ENCODE peak calls at places on chromosome 20, in nine cellular contexts. P is tibial nerve; F is ELR; H is memory B cell; N is HTR-8/SVneo; W is NCI-H1092; E is iris pigment epithelial cell; X is effector memory CD8-positive, alpha-beta T cell; S is pancreas. U is an unnamed sample.

GRCh38 chr20:62694106-62694505 is 14.5 kb upstream of the NTSR1 start:
- DNase-seq in P (no peak), F (no peak), H (no peak), N (no peak), W (no peak), E (no peak), X (no peak), S (no peak), U (no peak)

GRCh38 chr20:56003966-56004365 is 1.4 kb downstream of the CBLN4 start:
- DNase-seq in P (no peak), F (no peak), H (no peak), N (no peak), W (no peak), E (no peak), X (no peak), S (no peak), U (no peak)

GRCh38 chr20:44448753-44449546 is 26.7 kb upstream of the TTPAL start:
- DNase-seq in P (no peak), F (peak), H (no peak), N (no peak), W (no peak), E (peak), X (peak), S (no peak), U (no peak)

GRCh38 chr20:59472059-59472458 is 132.3 kb upstream of the PHACTR3 start:
- DNase-seq in P (no peak), F (no peak), H (no peak), N (no peak), W (no peak), E (no peak), X (no peak), S (no peak), U (no peak)

GRCh38 chr20:47309806-47310426 is 46.6 kb downstream of the ZMYND8 start:
- DNase-seq in P (no peak), F (no peak), H (no peak), N (no peak), W (no peak), E (no peak), X (no peak), S (no peak), U (no peak)

GRCh38 chr20:50395258-50395729 is 114.9 kb upstream of the PTPN1 start:
- DNase-seq in P (peak), F (peak), H (no peak), N (peak), W (no peak), E (peak), X (no peak), S (no peak), U (no peak)

GRCh38 chr20:64086801-64087200 is 2.6 kb upstream of the LKAAEAR1 start:
- DNase-seq in P (no peak), F (no peak), H (no peak), N (no peak), W (no peak), E (no peak), X (no peak), S (no peak), U (no peak)

GRCh38 chr20:14415492-14415891 is 78.1 kb upstream of the FLRT3 start:
- DNase-seq in P (no peak), F (no peak), H (no peak), N (no peak), W (no peak), E (no peak), X (no peak), S (no peak), U (no peak)

GRCh38 chr20:23235173-23236027 is 115.2 kb upstream of the NXT1 start:
- DNase-seq in P (no peak), F (peak), H (no peak), N (no peak), W (peak), E (peak), X (no peak), S (no peak), U (peak)

GRCh38 chr20:62069741-62070216 is 4.1 kb upstream of the TAF4 start:
- DNase-seq in P (no peak), F (peak), H (no peak), N (no peak), W (no peak), E (peak), X (no peak), S (peak), U (no peak)

GRCh38 chr20:59194023-59194935 is 30.7 kb downstream of the ZNF831 start:
- DNase-seq in P (no peak), F (no peak), H (no peak), N (no peak), W (no peak), E (no peak), X (no peak), S (no peak), U (no peak)

GRCh38 chr20:57073402-57073801 is 193.0 kb downstream of the BMP7 start:
- DNase-seq in P (no peak), F (no peak), H (no peak), N (no peak), W (no peak), E (no peak), X (no peak), S (no peak), U (no peak)

GRCh38 chr20:51712501-51713212 is 55.5 kb downstream of the ATP9A start:
- DNase-seq in P (no peak), F (peak), H (no peak), N (peak), W (no peak), E (peak), X (no peak), S (peak), U (no peak)

GRCh38 chr20:8076505-8077498 is 55.3 kb upstream of the PLCB1 start:
- DNase-seq in P (no peak), F (no peak), H (no peak), N (no peak), W (no peak), E (peak), X (no peak), S (no peak), U (no peak)

GRCh38 chr20:37741560-37741959 is 47.7 kb downstream of the CTNNBL1 start:
- DNase-seq in P (no peak), F (no peak), H (no peak), N (no peak), W (no peak), E (no peak), X (no peak), S (no peak), U (no peak)

GRCh38 chr20:41746635-41747034 is 128.5 kb upstream of the CHD6 start:
- DNase-seq in P (no peak), F (no peak), H (no peak), N (no peak), W (no peak), E (no peak), X (no peak), S (no peak), U (no peak)

GRCh38 chr20:19960745-19961144 is 56.4 kb upstream of the NAA20 start:
- DNase-seq in P (no peak), F (no peak), H (no peak), N (no peak), W (no peak), E (no peak), X (no peak), S (no peak), U (no peak)

GRCh38 chr20:32484221-32485125 is 100.7 kb downstream of the NOL4L start:
- DNase-seq in P (no peak), F (peak), H (no peak), N (no peak), W (no peak), E (no peak), X (no peak), S (no peak), U (no peak)

GRCh38 chr20:50569864-50570836 is 60.0 kb downstream of the PTPN1 start:
- DNase-seq in P (no peak), F (peak), H (no peak), N (no peak), W (no peak), E (peak), X (no peak), S (no peak), U (peak)

GRCh38 chr20:62887147-62887859 is 25.7 kb upstream of the TCFL5 start:
- DNase-seq in P (no peak), F (peak), H (no peak), N (peak), W (no peak), E (peak), X (peak), S (no peak), U (no peak)

U was measured in activated T-helper 2 cell treated with anti-CD3 and anti-CD28 coated beads, Interferon-gamma antibody, Interleukin-2, Interleukin-4, amounts not matched to agents 10 μg/mL and 5 μg/mL and 100 μg/mL, durations not matched to agents 14 hours and 24 hours and 36 hours.